ENCODE peak calls at places on chromosomes 11 and 22, in seven cellular contexts. R is dorsolateral prefrontal cortex, X is stomach, L is AG10803, I is cardiac fibroblast, O is LNCaP clone FGC, Q is AG04450. M is an unnamed sample.

GRCh38 chr22:32776800-32777199 is 24.7 kb upstream of the TIMP3 start:
- DNase-seq in Q (no peak), R (no peak), I (no peak), X (no peak), L (no peak), O (no peak), M (no peak)

GRCh38 chr11:30012346-30012745 is 4.5 kb downstream of the KCNA4 start:
- DNase-seq in R (no peak), I (no peak), Q (no peak), O (no peak), X (no peak), L (no peak), M (no peak)

GRCh38 chr22:23579870-23580585 is at the start of gene IGLL1:
- DNase-seq in Q (no peak), I (no peak), O (no peak), X (no peak), L (no peak), R (no peak), M (no peak)

GRCh38 chr11:72520815-72521214 is 86.5 kb upstream of the CLPB start:
- DNase-seq in X (no peak), O (no peak), L (no peak), R (no peak), Q (no peak), I (no peak), M (no peak)

GRCh38 chr11:39327302-39327701 is 2132.2 kb downstream of the LRRC4C start:
- DNase-seq in O (peak), I (no peak), Q (no peak), L (no peak), X (peak), R (no peak), M (no peak)

GRCh38 chr11:126561327-126561893 is 205.9 kb downstream of the ST3GAL4 start:
- DNase-seq in R (no peak), Q (peak), I (peak), O (no peak), X (no peak), L (peak), M (peak)

GRCh38 chr11:61743486-61744095 is 8.8 kb upstream of the MYRF start:
- DNase-seq in O (no peak), L (no peak), I (no peak), R (no peak), Q (no peak), X (no peak), M (no peak)

GRCh38 chr11:96614846-96615245 is 225.0 kb downstream of the JRKL start:
- DNase-seq in Q (no peak), L (no peak), O (no peak), R (no peak), X (no peak), I (no peak), M (no peak)

GRCh38 chr11:111855506-111855905 is 15.9 kb downstream of the ALG9 start:
- DNase-seq in R (no peak), X (no peak), O (no peak), L (no peak), Q (no peak), I (no peak), M (no peak)

GRCh38 chr11:80815752-80816453 is 1375.1 kb upstream of the TENM4 start:
- DNase-seq in I (no peak), L (no peak), X (no peak), R (no peak), Q (no peak), O (no peak), M (no peak)

GRCh38 chr22:35645646-35646045 is 2.6 kb upstream of the APOL6 start:
- DNase-seq in L (no peak), I (no peak), X (no peak), Q (no peak), O (no peak), R (no peak), M (no peak)

GRCh38 chr11:124800226-124800929 is at the start of gene MSANTD2:
- DNase-seq in X (peak), I (peak), Q (peak), O (no peak), L (peak), R (peak), M (peak)

GRCh38 chr11:60498853-60499252 is 6.3 kb downstream of the MS4A12 start:
- DNase-seq in X (no peak), R (no peak), Q (no peak), L (no peak), O (no peak), I (no peak), M (no peak)

GRCh38 chr22:27454807-27455450 is 346.6 kb downstream of the MN1 start:
- DNase-seq in R (no peak), O (no peak), L (peak), Q (no peak), I (peak), X (no peak), M (no peak)

GRCh38 chr22:37242395-37242918 is 1.6 kb downstream of the RAC2 start:
- DNase-seq in Q (no peak), R (no peak), O (no peak), X (peak), I (peak), L (no peak), M (no peak)

GRCh38 chr11:61645179-61645868 is 34.9 kb upstream of the DAGLA start:
- DNase-seq in I (no peak), Q (no peak), L (no peak), O (no peak), R (no peak), X (no peak), M (no peak)

GRCh38 chr11:134566311-134566710 is 154.3 kb upstream of the B3GAT1 start:
- DNase-seq in R (no peak), L (no peak), I (no peak), O (no peak), X (no peak), Q (no peak), M (no peak)

GRCh38 chr11:70075836-70076235 is 2.3 kb upstream of the ANO1 start:
- DNase-seq in L (no peak), Q (no peak), O (no peak), R (no peak), X (no peak), I (no peak), M (no peak)

DNA sequence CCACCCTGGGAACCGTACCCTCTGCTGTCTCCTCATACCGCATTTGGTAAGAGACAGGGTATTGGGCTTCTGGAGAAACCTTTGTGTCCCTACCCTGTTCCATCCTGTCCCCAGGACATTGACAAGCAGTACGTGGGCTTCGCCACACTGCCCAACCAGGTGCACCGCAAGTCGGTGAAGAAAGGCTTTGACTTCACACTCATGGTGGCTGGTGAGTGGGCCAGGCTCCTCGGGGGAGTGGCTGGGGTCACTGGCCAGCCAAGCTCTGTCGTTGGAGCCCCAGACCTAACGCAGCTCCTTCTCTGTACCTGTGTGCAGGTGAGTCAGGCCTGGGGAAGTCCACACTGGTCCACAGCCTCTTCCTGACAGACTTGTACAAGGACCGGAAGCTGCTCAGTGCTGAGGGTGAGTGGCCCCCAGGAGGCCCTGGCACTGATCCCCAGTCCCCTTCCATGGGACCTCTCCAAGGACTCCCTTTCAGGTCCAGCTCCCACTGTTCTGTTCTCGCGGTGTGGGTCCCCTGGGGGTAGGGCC is 3.8 kb upstream of the GP1BB start:
- DNase-seq in O (no peak), R (no peak), X (no peak), I (no peak), L (no peak), Q (no peak), M (no peak)
- H3K4me3 ChIP-seq in O (no peak), R (peak), X (no peak), I (no peak), L (peak), Q (peak), M (no peak)

DNA sequence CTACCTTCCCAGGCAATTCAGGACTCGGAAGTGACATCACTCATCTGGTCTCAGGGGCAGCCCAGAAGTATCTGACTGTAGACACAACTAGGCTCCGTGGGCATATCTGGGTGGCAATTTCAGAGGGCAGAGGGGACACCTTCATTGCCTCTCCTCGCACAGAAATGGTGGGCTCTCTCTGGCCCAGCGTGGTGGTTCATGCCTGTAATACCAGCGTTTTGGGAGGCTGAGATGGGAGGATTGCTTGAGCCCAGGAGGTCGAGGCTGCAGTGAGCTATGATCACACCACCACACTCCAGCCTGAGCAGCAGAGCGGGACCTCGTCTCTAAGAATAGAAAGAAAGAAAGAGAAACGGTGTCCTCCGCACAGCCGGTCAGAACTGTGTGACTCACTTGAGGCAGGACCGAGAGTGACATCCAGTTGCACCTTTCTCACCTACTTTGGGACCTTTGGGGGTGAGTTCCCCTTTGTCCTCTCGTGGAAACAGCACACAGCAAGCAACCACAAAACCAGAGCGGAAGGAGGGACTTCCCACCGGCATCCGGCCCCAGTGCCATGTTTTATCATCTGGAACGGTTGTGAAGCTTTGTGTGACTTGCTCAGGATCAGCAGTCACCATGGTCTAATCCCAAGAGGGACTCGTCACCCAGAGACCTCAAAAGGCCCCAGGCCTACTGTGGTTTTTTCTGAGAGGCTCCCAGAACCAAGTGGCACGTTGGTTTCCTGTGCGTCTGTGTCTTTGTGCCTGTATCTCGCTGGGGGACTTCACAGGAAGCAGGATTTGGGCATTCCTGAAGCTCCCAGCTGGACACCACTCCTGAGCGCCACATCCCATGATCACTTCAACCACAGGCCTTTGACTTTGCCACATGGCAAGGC is 38.4 kb upstream of the EMID1 start:
- DNase-seq in R (no peak), I (no peak), X (no peak), O (no peak), L (no peak), Q (no peak), M (no peak)
- H3K4me3 ChIP-seq in R (no peak), I (no peak), X (no peak), O (no peak), L (no peak), Q (no peak), M (no peak)

GRCh38 chr11:131038597-131038996 is 122.3 kb upstream of the SNX19 start:
- DNase-seq in R (no peak), I (peak), Q (no peak), X (no peak), L (no peak), O (no peak), M (no peak)

GRCh38 chr11:131043251-131043650 is 127.0 kb upstream of the SNX19 start:
- DNase-seq in O (no peak), X (no peak), R (no peak), Q (no peak), I (no peak), L (no peak), M (no peak)

GRCh38 chr11:131042711-131043110 is 126.4 kb upstream of the SNX19 start:
- DNase-seq in O (no peak), R (no peak), L (no peak), I (no peak), Q (no peak), X (no peak), M (no peak)

GRCh38 chr11:131042041-131042390 is 125.7 kb upstream of the SNX19 start:
- DNase-seq in R (no peak), Q (no peak), X (no peak), I (no peak), L (peak), O (no peak), M (no peak)

GRCh38 chr11:131041331-131042040 is 125.2 kb upstream of the SNX19 start:
- DNase-seq in L (peak), I (no peak), R (no peak), O (no peak), X (no peak), Q (no peak), M (no peak)
- H3K4me3 ChIP-seq in L (no peak), I (no peak), R (no peak), O (no peak), X (no peak), Q (no peak), M (no peak)

DNA sequence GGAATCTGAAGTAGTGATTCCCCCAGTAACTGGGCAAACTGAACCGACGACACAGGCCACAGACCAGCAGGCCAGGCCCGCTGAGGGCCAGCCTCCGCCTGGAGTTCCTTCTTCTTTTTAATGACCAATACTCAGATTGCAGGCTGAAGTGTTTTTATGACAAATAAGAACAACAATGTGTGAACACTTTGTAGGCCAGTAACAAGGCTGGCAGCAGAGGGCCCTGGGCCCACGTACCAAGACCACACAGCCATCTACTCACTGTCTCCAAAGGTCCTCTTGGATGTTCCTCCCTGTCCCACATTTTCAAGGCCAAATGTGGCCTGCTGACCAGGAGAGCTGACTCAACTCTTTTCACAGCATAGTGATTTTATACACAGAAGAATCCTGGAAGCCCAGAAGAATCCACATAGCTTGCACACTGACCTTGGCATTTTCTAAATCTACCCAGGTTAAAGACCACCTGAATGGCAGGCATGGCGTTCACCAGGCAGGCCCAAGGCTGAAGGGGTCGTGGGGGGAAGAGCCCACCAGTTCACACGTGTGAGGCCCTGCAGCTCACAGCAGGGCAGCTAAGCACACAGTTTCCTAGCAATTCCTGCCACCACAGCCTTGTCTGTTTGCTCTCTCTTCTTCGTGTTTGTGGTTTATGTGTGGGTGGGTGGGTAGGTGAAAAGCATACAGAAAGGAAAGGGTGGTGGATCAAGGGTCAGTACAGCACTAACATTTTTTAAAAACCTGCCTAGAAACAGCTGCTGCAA is 13.3 kb downstream of the SMCO4 start:
- DNase-seq in R (no peak), I (no peak), L (peak), Q (no peak), X (no peak), O (no peak), M (peak)
- H3K4me3 ChIP-seq in R (no peak), I (no peak), L (no peak), Q (no peak), X (no peak), O (no peak), M (no peak)

GRCh38 chr11:64918056-64918455 is 1.0 kb upstream of the ATG2A start:
- DNase-seq in X (no peak), Q (peak), O (no peak), L (peak), I (peak), R (no peak), M (peak)
- H3K4me3 ChIP-seq in X (peak), Q (peak), O (peak), L (peak), I (no peak), R (peak), M (peak)

DNA sequence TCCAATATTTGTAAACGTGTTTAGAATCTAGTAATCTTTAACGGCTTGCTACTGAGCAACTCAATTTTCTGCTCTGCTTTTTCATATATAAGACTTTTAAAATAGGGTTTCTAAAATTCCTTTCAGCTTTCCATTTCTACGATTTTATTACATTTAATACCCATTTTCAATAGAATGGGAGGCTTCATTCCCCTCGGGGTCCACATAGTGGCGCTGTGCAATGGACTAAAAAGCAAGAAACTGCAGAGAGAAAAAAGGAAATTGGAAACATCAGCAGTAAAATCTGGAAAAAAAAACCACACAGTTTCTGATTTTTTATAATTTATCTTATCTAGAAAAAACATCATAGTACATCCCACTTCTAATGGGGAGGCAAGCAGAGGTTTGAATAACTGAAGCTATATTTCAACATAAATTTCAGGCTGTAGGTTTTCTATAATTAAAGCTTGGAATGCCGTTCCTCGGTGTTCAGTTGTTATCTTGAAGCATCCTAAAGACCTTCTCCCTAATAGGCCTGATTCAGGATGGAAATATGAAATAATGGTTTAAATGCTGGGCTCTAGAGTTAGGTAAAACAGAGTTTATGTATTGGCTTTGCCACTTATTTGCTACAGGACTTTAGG is 18.7 kb upstream of the JHY start:
- DNase-seq in R (peak), Q (no peak), I (peak), O (no peak), X (no peak), L (peak), M (peak)
- H3K4me3 ChIP-seq in R (no peak), Q (no peak), I (no peak), O (no peak), X (no peak), L (no peak), M (no peak)

M was measured in astrocyte of the spinal cord.